ENCODE peak calls at places on chromosome 20, in five cellular contexts. Q is adrenal gland, F is Peyer's patch, G is prostate gland, W is stomach. E is an unnamed sample.

GRCh38 chr20:63692436-63693078 is 3.9 kb upstream of the TNFRSF6B start:
- DNase-seq in Q (peak; percentile 32), F (peak; percentile 48), G (no peak), W (no peak), E (no peak)

GRCh38 chr20:16485406-16485805 is 87.8 kb downstream of the KIF16B start:
- DNase-seq in Q (no peak), F (no peak), G (no peak), W (no peak), E (no peak)

GRCh38 chr20:13794667-13795066 is 9.8 kb downstream of the NDUFAF5 start:
- DNase-seq in Q (no peak), F (no peak), G (no peak), W (no peak), E (no peak)

GRCh38 chr20:63878855-63879254 is 13.8 kb downstream of the TPD52L2 start:
- DNase-seq in Q (no peak), F (no peak), G (no peak), W (no peak), E (no peak)

GRCh38 chr20:13788167-13788834 is 3.5 kb downstream of the NDUFAF5 start:
- DNase-seq in Q (peak; percentile 39), F (peak; percentile 71), G (peak; percentile 12), W (peak; percentile 39), E (peak; percentile 70)

GRCh38 chr20:25356294-25356933 is 34.2 kb downstream of the ABHD12 start:
- DNase-seq in Q (no peak), F (no peak), G (no peak), W (no peak), E (no peak)

GRCh38 chr20:46027245-46027853 is 1.7 kb upstream of the SLC12A5 start:
- DNase-seq in Q (no peak), F (no peak), G (peak; percentile 32), W (no peak), E (peak; percentile 72)

GRCh38 chr20:1949306-1949705 is 44.6 kb downstream of the PDYN start:
- DNase-seq in Q (no peak), F (no peak), G (no peak), W (no peak), E (no peak)

GRCh38 chr20:51488331-51488730 is 54.2 kb downstream of the NFATC2 start:
- DNase-seq in Q (no peak), F (no peak), G (no peak), W (no peak), E (no peak)

GRCh38 chr20:1375515-1375914 is 17.3 kb downstream of the FKBP1A start:
- DNase-seq in Q (no peak), F (no peak), G (no peak), W (no peak), E (no peak)

GRCh38 chr20:46330072-46330763 is 21.9 kb upstream of the CDH22 start:
- DNase-seq in Q (no peak), F (no peak), G (peak; percentile 25), W (peak; percentile 70), E (no peak)

GRCh38 chr20:59159091-59159821 is 4.4 kb upstream of the ZNF831 start:
- DNase-seq in Q (no peak), F (peak; percentile 81), G (no peak), W (no peak), E (no peak)

GRCh38 chr20:18773566-18773965 is 40.0 kb upstream of the SCP2D1 start:
- DNase-seq in Q (no peak), F (no peak), G (no peak), W (no peak), E (no peak)

GRCh38 chr20:64233725-64234124 is 21.8 kb upstream of the PCMTD2 start:
- DNase-seq in Q (peak; percentile 94), F (no peak), G (no peak), W (peak; percentile 91), E (peak; percentile 81)

GRCh38 chr20:23763345-23763744 is 12.6 kb upstream of the CST1 start:
- DNase-seq in Q (no peak), F (no peak), G (no peak), W (no peak), E (no peak)

GRCh38 chr20:330233-331149 is 5.1 kb downstream of the SOX12 start:
- DNase-seq in Q (peak; percentile 63), F (peak; percentile 77), G (peak; percentile 22), W (peak; percentile 49), E (peak; percentile 66)

GRCh38 chr20:45366192-45366591 is 3.2 kb downstream of the SYS1 start:
- DNase-seq in Q (no peak), F (no peak), G (no peak), W (no peak), E (no peak)

GRCh38 chr20:17594443-17594842 is 24.6 kb downstream of the DSTN start:
- DNase-seq in Q (no peak), F (no peak), G (peak; percentile 93), W (peak; percentile 87), E (no peak)

GRCh38 chr20:51563597-51564332 is 21.2 kb upstream of the NFATC2 start:
- DNase-seq in Q (peak; percentile 78), F (peak; percentile 69), G (no peak), W (peak; percentile 37), E (peak; percentile 58)

GRCh38 chr20:51020657-51021056 is 2.2 kb downstream of the KCNG1 start:
- DNase-seq in Q (no peak), F (no peak), G (no peak), W (no peak), E (no peak)

GRCh38 chr20:32761831-32762753 is at the start of gene DNMT3B:
- DNase-seq in Q (peak; percentile 67), F (peak; percentile 87), G (peak; percentile 69), W (peak; percentile 80), E (peak; percentile 90)

GRCh38 chr20:15594296-15594695 is 979.0 kb downstream of the KIF16B start:
- DNase-seq in Q (no peak), F (no peak), G (no peak), W (no peak), E (no peak)

GRCh38 chr20:15012551-15012950 is 675.1 kb upstream of the FLRT3 start:
- DNase-seq in Q (no peak), F (no peak), G (no peak), W (no peak), E (no peak)

GRCh38 chr20:51480507-51481270 is 61.8 kb downstream of the NFATC2 start:
- DNase-seq in Q (no peak), F (no peak), G (no peak), W (no peak), E (no peak)

GRCh38 chr20:19996970-19997369 is 20.2 kb upstream of the NAA20 start:
- DNase-seq in Q (no peak), F (no peak), G (peak; percentile 38), W (no peak), E (no peak)

GRCh38 chr20:2163312-2163711 is 61.7 kb downstream of the STK35 start:
- DNase-seq in Q (no peak), F (no peak), G (no peak), W (no peak), E (no peak)

GRCh38 chr20:51639206-51639832 is 96.8 kb upstream of the NFATC2 start:
- DNase-seq in Q (peak; percentile 65), F (peak; percentile 82), G (peak; percentile 69), W (peak; percentile 70), E (peak; percentile 82)

GRCh38 chr20:63642518-63643247 is 10.5 kb downstream of the STMN3 start:
- DNase-seq in Q (no peak), F (peak; percentile 66), G (no peak), W (no peak), E (no peak)

GRCh38 chr20:3686867-3687321 is 5.1 kb upstream of the ADAM33 start:
- DNase-seq in Q (peak; percentile 83), F (peak; percentile 79), G (peak; percentile 80), W (peak; percentile 52), E (peak; percentile 86)

DNA sequence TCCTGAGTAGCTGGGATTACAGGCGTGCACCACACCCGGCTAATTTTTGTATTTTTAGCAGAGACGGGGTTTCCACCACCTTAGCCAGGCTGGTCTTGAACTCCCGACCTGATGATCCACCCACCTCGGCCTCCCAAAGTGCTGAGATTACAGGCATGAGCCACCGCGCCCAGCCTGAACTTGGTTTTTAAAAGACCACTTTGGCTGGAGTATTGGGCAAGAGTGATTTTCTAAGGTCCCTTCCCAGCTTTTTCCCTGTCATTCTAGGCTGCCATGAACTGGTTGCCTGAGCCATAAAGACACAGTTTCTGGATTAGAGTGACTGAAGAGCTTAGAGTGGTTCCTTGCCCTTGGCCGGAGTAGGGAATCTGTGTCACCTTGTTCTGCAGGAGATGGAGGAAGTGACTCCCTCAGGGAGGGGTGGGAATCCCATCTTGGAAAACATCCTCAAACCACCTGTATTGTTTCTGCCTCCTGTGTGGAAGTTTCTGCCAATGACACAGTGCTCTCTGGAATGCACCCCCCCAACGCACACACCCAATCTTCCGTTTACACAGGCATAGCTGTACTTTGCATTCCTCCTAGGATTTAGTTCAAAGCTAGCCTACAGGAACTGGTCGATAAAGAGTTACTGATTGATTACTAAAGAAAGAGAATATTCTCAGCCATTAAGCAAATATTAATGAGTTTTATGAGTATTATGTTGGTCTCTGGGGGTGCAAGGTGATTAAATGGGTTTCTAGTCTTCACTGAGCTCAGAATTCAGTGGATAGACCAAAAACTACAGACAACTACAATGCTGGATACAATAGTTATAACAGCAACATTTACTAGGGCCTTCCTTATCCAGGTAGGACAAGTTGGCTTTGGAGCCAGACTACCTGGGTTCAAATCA is 18.2 kb downstream of the BCL2L1 start:
- DNase-seq in Q (no peak), F (peak; percentile 85), G (peak; percentile 82), W (peak; percentile 80), E (no peak)
- TF ChIP-seq POLR2A in Q (no peak), F (no peak), G (peak; percentile 50), W (no peak), E (no peak)

GRCh38 chr20:36541227-36542018 is at the start of gene MYL9:
- DNase-seq in Q (peak; percentile 95), F (peak; percentile 92), G (peak; percentile 86), W (peak; percentile 85), E (peak; percentile 97)
- H3K4me3 ChIP-seq in Q (peak within 1 kb of the TSS; percentile 77), F (peak within 1 kb of the TSS; percentile 59), G (peak within 1 kb of the TSS; percentile 45), W (peak within 1 kb of the TSS; percentile 68), E (peak within 1 kb of the TSS; percentile 90)

DNA sequence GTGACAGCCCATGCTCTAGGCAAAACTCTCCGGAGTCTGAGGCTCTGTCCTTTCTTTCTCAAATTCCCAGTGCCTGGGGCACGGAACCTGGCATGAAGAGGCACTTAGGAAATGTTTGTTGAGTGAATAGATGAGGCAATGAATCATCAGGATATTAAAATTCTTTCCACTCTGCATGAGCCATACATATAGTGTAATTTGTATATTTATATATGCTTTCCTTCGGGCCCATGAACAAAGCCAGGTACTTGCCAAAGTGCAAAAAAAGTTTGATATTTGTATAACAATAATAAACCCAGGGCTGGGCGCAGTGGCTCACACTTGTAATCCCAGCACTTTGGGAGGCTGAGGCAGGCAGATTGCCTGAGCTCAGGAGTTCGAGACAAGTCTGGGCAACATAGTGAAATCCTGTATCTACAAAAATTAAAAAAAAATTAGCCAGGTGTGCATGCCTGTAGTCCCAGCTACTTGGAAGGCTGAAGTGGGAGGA is 212.3 kb upstream of the ZNF217 start:
- DNase-seq in Q (no peak), F (no peak), G (no peak), W (no peak), E (no peak)
- H3K27ac ChIP-seq in Q (no peak overlapping the region), F (no peak overlapping the region), G (no peak overlapping the region), W (no peak overlapping the region), E (no peak overlapping the region)

GRCh38 chr20:38674178-38675133 is 49.8 kb upstream of the SLC32A1 start:
- DNase-seq in Q (peak; percentile 38), F (peak; percentile 58), G (no peak), W (no peak), E (peak; percentile 83)
- TF ChIP-seq POLR2A in Q (no peak), F (no peak), G (no peak), W (no peak), E (no peak)

DNA sequence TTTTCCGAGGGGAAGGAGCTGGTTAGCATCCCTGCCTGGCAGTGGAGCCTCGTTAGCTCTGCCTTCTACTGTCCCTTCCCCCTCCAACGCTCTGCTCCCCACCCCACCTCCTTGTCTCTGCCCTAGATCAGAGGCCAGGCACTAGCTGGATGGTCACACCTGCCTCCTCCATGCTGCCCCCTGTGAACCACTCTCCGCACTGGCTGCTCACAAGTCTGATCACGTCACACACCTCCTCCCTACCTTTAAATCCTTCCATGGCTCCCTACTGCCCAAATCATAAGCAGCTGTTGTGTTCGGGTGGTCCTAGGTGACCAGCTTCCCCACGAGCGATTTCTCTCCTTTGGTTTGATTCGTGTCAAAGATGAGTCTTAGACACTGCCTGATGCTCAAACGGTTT is 71.3 kb downstream of the CHMP4B start:
- DNase-seq in Q (no peak), F (no peak), G (no peak), W (no peak), E (no peak)
- H3K4me3 ChIP-seq in Q (no peak overlapping the region), F (no peak overlapping the region), G (no peak overlapping the region), W (no peak overlapping the region), E (no peak overlapping the region)

E was measured in testis.